ENCODE peak calls at places on chromosomes 3 and 15, in six cellular contexts. X, B, V, Q, E and I are unnamed samples.

GRCh38 chr15:56215769-56216168 is 27.9 kb downstream of the RFX7 start:
- DNase-seq in X (no peak), B (no peak), V (no peak), Q (no peak), E (no peak), I (no peak)

GRCh38 chr3:188950006-188950405 is 221.8 kb upstream of the TPRG1 start:
- DNase-seq in X (no peak), B (no peak), V (no peak), Q (no peak), E (no peak), I (no peak)

GRCh38 chr3:183698760-183699159 is 1.2 kb downstream of the YEATS2 start:
- DNase-seq in X (peak), B (no peak), V (no peak), Q (no peak), E (peak), I (no peak)

GRCh38 chr15:50380089-50380488 is 25.1 kb upstream of the GABPB1 start:
- DNase-seq in X (no peak), B (no peak), V (no peak), Q (no peak), E (no peak), I (no peak)

GRCh38 chr3:127089487-127090145 is 103.3 kb upstream of the PRR23E start:
- DNase-seq in X (peak), B (no peak), V (no peak), Q (no peak), E (no peak), I (peak)

GRCh38 chr15:25866251-25866650 is 3.1 kb upstream of the ATP10A start:
- DNase-seq in X (no peak), B (no peak), V (no peak), Q (no peak), E (no peak), I (no peak)

GRCh38 chr3:99023590-99024192 is 122.2 kb upstream of the DCBLD2 start:
- DNase-seq in X (peak), B (no peak), V (no peak), Q (no peak), E (no peak), I (no peak)

GRCh38 chr15:92226020-92226612 is 167.6 kb upstream of the ST8SIA2 start:
- DNase-seq in X (peak), B (no peak), V (no peak), Q (no peak), E (no peak), I (no peak)

GRCh38 chr15:101250931-101251829 is 668 bp downstream of the CHSY1 start:
- DNase-seq in X (no peak), B (peak), V (no peak), Q (peak), E (no peak), I (no peak)

GRCh38 chr3:50515565-50516047 is 12.2 kb upstream of the CACNA2D2 start:
- DNase-seq in X (no peak), B (peak), V (no peak), Q (peak), E (no peak), I (peak)

GRCh38 chr3:114451561-114452018 is 157.8 kb downstream of the TIGIT start:
- DNase-seq in X (peak), B (no peak), V (no peak), Q (no peak), E (no peak), I (no peak)

GRCh38 chr15:52013151-52013791 is 5.7 kb upstream of the MAPK6 start:
- DNase-seq in X (no peak), B (no peak), V (peak), Q (no peak), E (no peak), I (no peak)

GRCh38 chr3:37891227-37891626 is 29.5 kb downstream of the CTDSPL start:
- DNase-seq in X (no peak), B (no peak), V (no peak), Q (no peak), E (no peak), I (no peak)

GRCh38 chr15:65818927-65819562 is 27.0 kb upstream of the DENND4A start:
- DNase-seq in X (no peak), B (no peak), V (no peak), Q (no peak), E (no peak), I (no peak)